ENCODE peak calls at places on chromosomes 2 and 18, in nine cellular contexts. D is endodermal cell; Y is K562; O is CD8-positive, alpha-beta T cell; S is heart right ventricle; K is body of pancreas; V is RWPE1; M is heart left ventricle; L is ovary. T is an unnamed sample.

GRCh38 chr2:15302154-15302553 is 259.0 kb downstream of the NBAS start:
- DNase-seq in K (no peak), O (no peak), M (no peak), D (no peak), L (no peak), Y (peak), V (no peak), S (no peak), T (no peak)

GRCh38 chr2:240985881-240986786 is 12.3 kb upstream of the SNED1 start:
- DNase-seq in K (peak), V (no peak), Y (no peak), L (peak), S (peak), M (no peak), D (no peak), O (no peak), T (no peak)

GRCh38 chr2:216632952-216633615 is at the start of gene IGFBP2:
- DNase-seq in O (peak), L (peak), V (no peak), M (peak), Y (no peak), K (peak), D (peak), S (peak), T (no peak)

GRCh38 chr18:55997156-55997561 is 409.2 kb upstream of the TCF4 start:
- DNase-seq in M (peak), Y (no peak), L (no peak), V (peak), K (no peak), O (no peak), S (no peak), D (no peak), T (peak)

GRCh38 chr2:174344716-174345472 is 10.1 kb downstream of the SP9 start:
- DNase-seq in S (no peak), Y (peak), V (no peak), D (peak), K (no peak), M (no peak), L (no peak), O (no peak), T (peak)

GRCh38 chr2:145018502-145018901 is 498.6 kb upstream of the ZEB2 start:
- DNase-seq in L (no peak), Y (no peak), V (no peak), O (no peak), S (no peak), M (no peak), D (no peak), K (no peak), T (no peak)

GRCh38 chr18:61892683-61893303 is at the start of gene RNF152:
- DNase-seq in V (peak), O (peak), S (peak), D (peak), L (peak), M (peak), Y (no peak), K (peak), T (no peak)

GRCh38 chr18:34764451-34764850 is 54.4 kb downstream of the DTNA start:
- DNase-seq in Y (no peak), V (no peak), O (no peak), K (no peak), L (no peak), M (no peak), D (no peak), S (no peak), T (no peak)

GRCh38 chr18:435940-436339 is 64.6 kb downstream of the COLEC12 start:
- DNase-seq in K (no peak), M (no peak), Y (no peak), S (no peak), O (no peak), D (no peak), L (no peak), V (no peak), T (no peak)

GRCh38 chr2:509888-510287 is 167.3 kb downstream of the TMEM18 start:
- DNase-seq in D (peak), Y (no peak), O (no peak), V (no peak), L (no peak), S (no peak), K (no peak), M (no peak), T (no peak)

GRCh38 chr18:26190506-26190905 is 35.7 kb upstream of the TAF4B start:
- DNase-seq in V (no peak), D (no peak), L (no peak), K (no peak), M (no peak), S (no peak), O (peak), Y (no peak), T (no peak)

GRCh38 chr18:79117380-79117779 is 48.2 kb downstream of the ATP9B start:
- DNase-seq in Y (no peak), O (no peak), S (no peak), M (no peak), K (no peak), L (no peak), D (no peak), V (no peak), T (no peak)
- H3K27ac ChIP-seq in Y (no peak), O (no peak), S (no peak), M (no peak), K (no peak), L (no peak), D (no peak), V (no peak), T (no peak)

GRCh38 chr2:179234658-179235240 is 29.9 kb downstream of the SESTD1 start:
- DNase-seq in K (no peak), Y (no peak), M (no peak), S (no peak), L (no peak), O (no peak), V (no peak), D (no peak), T (no peak)

GRCh38 chr2:179237209-179237946 is 27.3 kb downstream of the SESTD1 start:
- DNase-seq in M (no peak), K (no peak), L (no peak), O (no peak), D (no peak), Y (no peak), V (no peak), S (no peak), T (no peak)

GRCh38 chr2:179233626-179234430 is 30.8 kb downstream of the SESTD1 start:
- DNase-seq in V (no peak), K (no peak), L (no peak), O (no peak), M (no peak), S (no peak), Y (no peak), D (no peak), T (no peak)

GRCh38 chr2:179235463-179236108 is 29.0 kb downstream of the SESTD1 start:
- DNase-seq in M (no peak), D (no peak), L (no peak), Y (no peak), V (no peak), K (no peak), S (no peak), O (no peak), T (no peak)

DNA sequence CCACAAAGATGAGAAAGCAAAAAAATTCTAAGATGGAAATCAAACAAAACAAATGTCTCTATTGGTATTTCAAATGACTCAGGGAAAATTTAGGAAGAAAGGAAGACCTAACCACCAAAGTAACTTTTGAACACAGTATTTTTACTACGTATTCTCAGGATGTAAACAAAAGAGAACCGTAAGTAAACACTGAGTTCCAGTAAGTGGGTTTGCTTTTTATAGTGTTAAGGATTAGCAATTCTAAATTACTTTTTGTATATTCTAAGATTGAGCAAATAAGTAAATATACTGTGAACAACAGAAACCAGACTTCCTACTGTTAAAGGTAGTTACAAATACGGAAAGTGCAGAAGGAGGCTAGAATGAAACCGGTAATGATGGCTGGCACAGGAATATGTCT is 31.6 kb downstream of the SESTD1 start:
- DNase-seq in K (no peak), S (no peak), L (no peak), V (no peak), M (no peak), D (no peak), O (no peak), Y (no peak), T (no peak)
- H3K27ac ChIP-seq in K (no peak), S (no peak), L (no peak), V (no peak), M (no peak), D (no peak), O (no peak), Y (no peak), T (no peak)

DNA sequence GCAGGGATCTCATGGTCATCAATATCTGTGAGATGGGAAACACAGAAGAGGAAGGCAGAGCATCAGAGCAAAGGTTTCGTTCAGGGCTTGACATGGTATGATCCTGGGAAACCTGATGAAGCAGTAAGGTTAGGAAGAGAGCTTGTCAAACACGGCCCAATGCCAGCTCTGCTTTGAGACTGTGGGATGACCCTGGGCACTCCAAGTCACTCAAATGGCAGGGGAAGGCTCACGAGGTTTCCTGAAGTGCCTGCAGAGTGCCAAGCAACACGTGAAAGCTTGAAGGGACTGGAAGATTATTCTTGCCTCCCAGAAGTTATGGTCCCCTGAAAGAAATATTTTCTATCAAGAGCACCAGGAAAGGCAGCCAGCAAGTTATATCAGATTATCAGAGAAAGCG is 6.5 kb downstream of the MCFD2 start:
- DNase-seq in L (no peak), D (no peak), K (no peak), S (no peak), O (no peak), V (no peak), M (no peak), Y (no peak), T (no peak)
- H3K27ac ChIP-seq in L (no peak), D (no peak), K (no peak), S (peak), O (no peak), V (peak), M (no peak), Y (no peak), T (no peak)

GRCh38 chr2:71692621-71693277 is 239.4 kb downstream of the DYSF start:
- DNase-seq in K (no peak), D (no peak), O (no peak), M (no peak), S (no peak), V (no peak), Y (no peak), L (no peak), T (no peak)
- H3K27ac ChIP-seq in K (no peak), D (no peak), O (no peak), M (no peak), S (no peak), V (no peak), Y (no peak), L (no peak), T (no peak)

GRCh38 chr2:196653843-196654242 is 14.3 kb downstream of the CCDC150 start:
- DNase-seq in V (no peak), D (no peak), S (no peak), M (no peak), K (no peak), O (no peak), Y (no peak), L (no peak), T (no peak)
- H3K27ac ChIP-seq in V (no peak), D (no peak), S (no peak), M (no peak), K (no peak), O (no peak), Y (no peak), L (no peak), T (no peak)

DNA sequence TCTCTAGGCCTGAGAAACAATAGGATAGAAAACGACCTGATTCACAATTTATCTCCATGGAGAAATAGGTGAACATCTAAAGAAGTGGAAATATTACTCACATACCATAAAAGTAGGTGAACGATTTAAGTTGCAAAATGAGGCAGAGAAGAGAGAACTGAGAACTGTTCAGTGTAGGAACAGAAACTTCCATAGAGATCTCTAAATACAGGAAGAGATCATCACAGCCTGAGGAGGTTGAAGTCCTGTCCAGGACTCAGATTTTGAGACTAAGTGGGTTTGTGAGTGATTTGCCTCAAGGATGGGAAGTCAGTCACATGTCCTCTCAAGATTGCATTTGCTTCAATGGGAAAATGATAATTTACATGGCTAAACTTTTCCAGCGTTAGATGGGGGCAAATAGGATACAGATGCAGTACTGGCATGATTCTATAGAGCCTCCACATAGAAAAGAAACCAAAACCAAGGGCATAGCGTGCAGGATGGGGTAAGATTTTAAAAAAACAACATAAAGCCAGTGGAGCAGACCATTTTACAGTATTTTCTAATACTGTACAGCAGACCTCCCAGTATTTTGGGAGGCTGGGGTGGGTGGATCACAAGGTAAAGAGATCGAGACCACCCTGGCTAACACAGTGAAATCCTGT is 68.8 kb downstream of the MEP1B start:
- DNase-seq in L (no peak), K (no peak), S (no peak), O (no peak), Y (no peak), D (no peak), V (no peak), M (no peak), T (no peak)
- H3K27ac ChIP-seq in L (no peak), K (no peak), S (no peak), O (no peak), Y (no peak), D (no peak), V (no peak), M (no peak), T (no peak)

GRCh38 chr2:152389483-152389882 is 54.5 kb downstream of the FMNL2 start:
- DNase-seq in O (no peak), K (no peak), L (no peak), M (no peak), Y (no peak), D (no peak), V (no peak), S (no peak), T (no peak)
- H3K27ac ChIP-seq in O (no peak), K (no peak), L (no peak), M (no peak), Y (no peak), D (no peak), V (no peak), S (no peak), T (no peak)

T was measured in foreskin keratinocyte.